ENCODE peak calls at places on chromosome 12, in six cellular contexts. O is neuronal stem cell, S is mesenchymal stem cell, C is IMR-90, Y is H9, R is H1. Q is an unnamed sample.

GRCh38 chr12:29569392-29569791 is 71.9 kb upstream of the OVCH1 start:
- DNase-seq in O (no peak), C (no peak), Y (no peak), R (no peak), S (no peak), Q (no peak)

GRCh38 chr12:12872139-12872933 is 19.0 kb upstream of the GPRC5A start:
- DNase-seq in S (peak; percentile 77), O (no peak), C (peak; percentile 88), R (no peak), Y (peak; percentile 54), Q (peak; percentile 92)

GRCh38 chr12:11724888-11725310 is 75.4 kb downstream of the ETV6 start:
- DNase-seq in C (peak; percentile 56), R (no peak), S (peak; percentile 52), Y (no peak), O (no peak), Q (no peak)

GRCh38 chr12:31245822-31246469 is 80.0 kb downstream of the SINHCAF start:
- DNase-seq in C (no peak), Y (peak; percentile 71), O (no peak), S (no peak), R (no peak), Q (peak; percentile 89)

GRCh38 chr12:11486623-11487444 is 91.5 kb upstream of the PRB2 start:
- DNase-seq in C (peak; percentile 88), Y (peak; percentile 75), S (peak; percentile 86), O (peak; percentile 80), R (no peak), Q (peak; percentile 83)

GRCh38 chr12:31832740-31833540 is 104.1 kb upstream of the AMN1 start:
- DNase-seq in Y (no peak), R (no peak), S (no peak), O (no peak), C (no peak), Q (peak; percentile 5)

GRCh38 chr12:124759841-124760508 is 103.7 kb downstream of the SCARB1 start:
- DNase-seq in C (no peak), S (no peak), Y (no peak), O (no peak), R (no peak), Q (peak; percentile 49)

GRCh38 chr12:91628656-91629055 is 446.0 kb upstream of the DCN start:
- DNase-seq in O (no peak), S (no peak), C (no peak), Y (no peak), R (no peak), Q (no peak)

GRCh38 chr12:59185291-59185690 is 265.0 kb upstream of the LRIG3 start:
- DNase-seq in O (no peak), S (no peak), C (no peak), Y (no peak), R (no peak), Q (no peak)

GRCh38 chr12:26678697-26679660 is 154.0 kb downstream of the ITPR2 start:
- DNase-seq in R (no peak), S (peak; percentile 17), O (no peak), Y (no peak), C (peak; percentile 32), Q (peak; percentile 24)

GRCh38 chr12:93422050-93422449 is 19.7 kb downstream of the UBE2N start:
- DNase-seq in Y (no peak), R (no peak), S (no peak), O (no peak), C (no peak), Q (no peak)
- H2BK5ac ChIP-seq in Y (no peak overlapping the region), R (no peak overlapping the region), S (no peak overlapping the region), O (no peak overlapping the region), C (no peak overlapping the region), Q (no peak overlapping the region)

GRCh38 chr12:109270494-109270893 is 38.6 kb downstream of the FOXN4 start:
- DNase-seq in O (no peak), C (no peak), S (no peak), R (no peak), Y (no peak), Q (no peak)

GRCh38 chr12:109267361-109267760 is 41.7 kb downstream of the FOXN4 start:
- DNase-seq in R (no peak), S (no peak), O (no peak), Y (no peak), C (no peak), Q (no peak)

GRCh38 chr12:109269428-109269827 is 39.7 kb downstream of the FOXN4 start:
- DNase-seq in C (no peak), S (no peak), O (no peak), R (no peak), Y (no peak), Q (no peak)

GRCh38 chr12:109271418-109271817 is 37.7 kb downstream of the FOXN4 start:
- DNase-seq in Y (no peak), S (no peak), R (no peak), C (no peak), O (no peak), Q (no peak)

GRCh38 chr12:109268896-109269295 is 40.2 kb downstream of the FOXN4 start:
- DNase-seq in O (no peak), Y (no peak), C (no peak), S (no peak), R (no peak), Q (no peak)
- H4K91ac ChIP-seq in O (no peak overlapping the region), Y (no peak overlapping the region), C (no peak overlapping the region), S (no peak overlapping the region), R (no peak overlapping the region), Q (no peak overlapping the region)

GRCh38 chr12:68809190-68810026 is 1.4 kb downstream of the MDM2 start:
- DNase-seq in R (no peak), Y (no peak), C (no peak), S (no peak), O (no peak), Q (no peak)

GRCh38 chr12:68806488-68807237 is 1.3 kb upstream of the MDM2 start:
- DNase-seq in S (no peak), R (no peak), Y (no peak), O (no peak), C (no peak), Q (no peak)

GRCh38 chr12:68805592-68806120 is 2.3 kb upstream of the MDM2 start:
- DNase-seq in Y (no peak), R (no peak), O (no peak), S (no peak), C (peak; percentile 58), Q (peak; percentile 58)

GRCh38 chr12:68807576-68808387 is at the start of gene MDM2:
- DNase-seq in R (peak; percentile 81), S (peak; percentile 88), C (peak; percentile 81), Y (peak; percentile 98), O (peak; percentile 90), Q (peak; percentile 94)

GRCh38 chr12:68808388-68809189 is 612 bp downstream of the MDM2 start:
- DNase-seq in C (peak; percentile 93), S (peak; percentile 96), R (peak; percentile 69), Y (peak; percentile 90), O (no peak), Q (peak; percentile 98)
- H2BK120ac ChIP-seq in C (peak overlapping the region; percentile 81), S (peak overlapping the region; percentile 99), R (peak overlapping the region; percentile 95), Y (peak overlapping the region; percentile 71), O (peak overlapping the region; percentile 87), Q (peak overlapping the region; percentile 100)

GRCh38 chr12:47752121-47752520 is 6.6 kb downstream of the RAPGEF3 start:
- DNase-seq in O (no peak), S (no peak), Y (no peak), C (no peak), R (no peak), Q (no peak)
- H2BK5ac ChIP-seq in O (no peak overlapping the region), S (no peak overlapping the region), Y (no peak overlapping the region), C (peak overlapping the region; percentile 10), R (no peak overlapping the region), Q (no peak overlapping the region)

DNA sequence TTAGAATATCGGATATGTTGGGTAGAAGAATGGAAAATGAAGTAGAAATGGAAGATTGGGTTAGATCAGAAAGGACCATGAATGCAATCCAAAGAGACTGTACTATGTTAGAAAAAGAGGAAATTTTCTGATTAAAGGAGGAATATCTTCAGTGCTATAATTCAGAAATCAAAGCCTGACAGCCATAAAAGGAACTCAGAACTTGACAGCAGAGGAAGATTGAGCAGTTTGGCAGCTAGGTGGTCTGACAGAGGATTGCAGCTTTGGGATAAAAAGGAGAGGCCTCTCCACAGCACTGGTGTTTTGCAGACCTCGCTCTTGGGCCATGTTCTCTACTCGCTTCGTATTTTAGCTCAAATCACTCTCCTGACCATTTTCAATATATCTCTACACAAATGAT is 354.8 kb upstream of the SOX5 start:
- DNase-seq in Y (no peak), O (no peak), C (no peak), R (no peak), S (no peak), Q (no peak)
- H4K91ac ChIP-seq in Y (no peak overlapping the region), O (no peak overlapping the region), C (no peak overlapping the region), R (no peak overlapping the region), S (no peak overlapping the region), Q (no peak overlapping the region)

GRCh38 chr12:70366581-70367267 is 634 bp downstream of the KCNMB4 start:
- DNase-seq in C (peak; percentile 31), O (peak; percentile 32), R (no peak), S (peak; percentile 48), Y (peak; percentile 62), Q (peak; percentile 69)
- H2BK120ac ChIP-seq in C (no peak overlapping the region), O (no peak overlapping the region), R (no peak overlapping the region), S (no peak overlapping the region), Y (no peak overlapping the region), Q (peak overlapping the region; percentile 14)